ENCODE peak calls at places on chromosomes 7 and 10, in eight cellular contexts. One of them, this sample, is unnamed.

GRCh38 chr7:2405601-2406345 is 2.4 kb downstream of the CHST12 start:
- DNase-seq in OCI-LY7: peak
- DNase-seq in nephron progenitor cell: no peak
- DNase-seq in neural crest cell: no peak
- DNase-seq in AG04449: no peak
- DNase-seq in left ventricle myocardium inferior: no peak
- DNase-seq in foreskin fibroblast: no peak
- DNase-seq in endothelial cell: no peak
- DNase-seq in this sample: no peak

GRCh38 chr10:126334272-126334671 is 54.0 kb downstream of the ADAM12 start:
- DNase-seq in AG04449: no peak
- DNase-seq in foreskin fibroblast: peak
- DNase-seq in nephron progenitor cell: no peak
- DNase-seq in OCI-LY7: no peak
- DNase-seq in left ventricle myocardium inferior: no peak
- DNase-seq in endothelial cell: no peak
- DNase-seq in neural crest cell: no peak
- DNase-seq in this sample: no peak

GRCh38 chr7:29413511-29414178 is 150.0 kb upstream of the PRR15 start:
- DNase-seq in AG04449: no peak
- DNase-seq in foreskin fibroblast: no peak
- DNase-seq in nephron progenitor cell: no peak
- DNase-seq in OCI-LY7: no peak
- DNase-seq in neural crest cell: no peak
- DNase-seq in left ventricle myocardium inferior: no peak
- DNase-seq in endothelial cell: no peak
- DNase-seq in this sample: no peak

GRCh38 chr10:16984242-16984641 is 145.4 kb downstream of the CUBN start:
- DNase-seq in AG04449: no peak
- DNase-seq in nephron progenitor cell: no peak
- DNase-seq in left ventricle myocardium inferior: no peak
- DNase-seq in endothelial cell: no peak
- DNase-seq in OCI-LY7: no peak
- DNase-seq in neural crest cell: no peak
- DNase-seq in foreskin fibroblast: no peak
- DNase-seq in this sample: no peak

GRCh38 chr10:792083-792791 is 102.8 kb upstream of the DIP2C start:
- DNase-seq in foreskin fibroblast: no peak
- DNase-seq in endothelial cell: no peak
- DNase-seq in nephron progenitor cell: no peak
- DNase-seq in neural crest cell: no peak
- DNase-seq in OCI-LY7: no peak
- DNase-seq in left ventricle myocardium inferior: no peak
- DNase-seq in AG04449: no peak
- DNase-seq in this sample: no peak

GRCh38 chr10:48634198-48634983 is 29.5 kb upstream of the ARHGAP22 start:
- DNase-seq in foreskin fibroblast: peak
- DNase-seq in OCI-LY7: peak
- DNase-seq in endothelial cell: no peak
- DNase-seq in neural crest cell: no peak
- DNase-seq in left ventricle myocardium inferior: peak
- DNase-seq in nephron progenitor cell: no peak
- DNase-seq in AG04449: peak
- DNase-seq in this sample: peak

GRCh38 chr7:7970620-7971307 is 2.2 kb downstream of the GLCCI1 start:
- DNase-seq in nephron progenitor cell: no peak
- DNase-seq in foreskin fibroblast: peak
- DNase-seq in endothelial cell: no peak
- DNase-seq in neural crest cell: no peak
- DNase-seq in AG04449: no peak
- DNase-seq in left ventricle myocardium inferior: no peak
- DNase-seq in OCI-LY7: peak
- DNase-seq in this sample: no peak

GRCh38 chr7:66883716-66884115 is 37.3 kb upstream of the TMEM248 start:
- DNase-seq in neural crest cell: no peak
- DNase-seq in OCI-LY7: no peak
- DNase-seq in left ventricle myocardium inferior: no peak
- DNase-seq in nephron progenitor cell: no peak
- DNase-seq in foreskin fibroblast: peak
- DNase-seq in endothelial cell: no peak
- DNase-seq in AG04449: no peak
- DNase-seq in this sample: no peak

GRCh38 chr7:75967573-75967997 is 26.8 kb downstream of the TMEM120A start:
- DNase-seq in neural crest cell: no peak
- DNase-seq in OCI-LY7: no peak
- DNase-seq in foreskin fibroblast: peak
- DNase-seq in left ventricle myocardium inferior: no peak
- DNase-seq in endothelial cell: peak
- DNase-seq in nephron progenitor cell: no peak
- DNase-seq in AG04449: no peak
- DNase-seq in this sample: no peak

GRCh38 chr10:2885956-2886296 is 181.4 kb upstream of the PFKP start:
- DNase-seq in AG04449: no peak
- DNase-seq in foreskin fibroblast: no peak
- DNase-seq in OCI-LY7: no peak
- DNase-seq in left ventricle myocardium inferior: no peak
- DNase-seq in neural crest cell: no peak
- DNase-seq in endothelial cell: no peak
- DNase-seq in nephron progenitor cell: no peak
- DNase-seq in this sample: no peak

GRCh38 chr7:69598081-69598486 is at the start of gene AUTS2:
- DNase-seq in AG04449: peak
- DNase-seq in nephron progenitor cell: peak
- DNase-seq in OCI-LY7: peak
- DNase-seq in foreskin fibroblast: peak
- DNase-seq in endothelial cell: peak
- DNase-seq in neural crest cell: peak
- DNase-seq in left ventricle myocardium inferior: peak
- DNase-seq in this sample: peak

GRCh38 chr10:37860494-37861190 is 3.2 kb upstream of the ZNF248 start:
- DNase-seq in left ventricle myocardium inferior: no peak
- DNase-seq in nephron progenitor cell: no peak
- DNase-seq in foreskin fibroblast: peak
- DNase-seq in OCI-LY7: no peak
- DNase-seq in neural crest cell: no peak
- DNase-seq in endothelial cell: no peak
- DNase-seq in AG04449: peak
- DNase-seq in this sample: no peak

GRCh38 chr10:11825796-11826414 is 2.7 kb downstream of the PROSER2 start:
- DNase-seq in foreskin fibroblast: peak
- DNase-seq in endothelial cell: no peak
- DNase-seq in nephron progenitor cell: no peak
- DNase-seq in OCI-LY7: no peak
- DNase-seq in left ventricle myocardium inferior: no peak
- DNase-seq in AG04449: no peak
- DNase-seq in neural crest cell: no peak
- DNase-seq in this sample: no peak

GRCh38 chr7:23157679-23158078 is 24.2 kb upstream of the NUP42 start:
- DNase-seq in foreskin fibroblast: peak
- DNase-seq in OCI-LY7: no peak
- DNase-seq in nephron progenitor cell: no peak
- DNase-seq in AG04449: no peak
- DNase-seq in neural crest cell: no peak
- DNase-seq in endothelial cell: no peak
- DNase-seq in left ventricle myocardium inferior: no peak
- DNase-seq in this sample: no peak

GRCh38 chr10:22931948-22932347 is 4.1 kb downstream of the ARMC3 start:
- DNase-seq in left ventricle myocardium inferior: no peak
- DNase-seq in OCI-LY7: no peak
- DNase-seq in nephron progenitor cell: no peak
- DNase-seq in neural crest cell: no peak
- DNase-seq in AG04449: no peak
- DNase-seq in foreskin fibroblast: peak
- DNase-seq in endothelial cell: no peak
- DNase-seq in this sample: no peak

GRCh38 chr10:43965918-43966570 is 317.4 kb upstream of the ZNF32 start:
- DNase-seq in neural crest cell: no peak
- DNase-seq in foreskin fibroblast: no peak
- DNase-seq in endothelial cell: no peak
- DNase-seq in AG04449: no peak
- DNase-seq in left ventricle myocardium inferior: no peak
- DNase-seq in nephron progenitor cell: no peak
- DNase-seq in OCI-LY7: no peak
- DNase-seq in this sample: no peak

GRCh38 chr10:43968961-43969360 is 320.3 kb upstream of the ZNF32 start:
- DNase-seq in endothelial cell: no peak
- DNase-seq in nephron progenitor cell: no peak
- DNase-seq in OCI-LY7: no peak
- DNase-seq in AG04449: no peak
- DNase-seq in foreskin fibroblast: no peak
- DNase-seq in left ventricle myocardium inferior: no peak
- DNase-seq in neural crest cell: no peak
- DNase-seq in this sample: no peak

GRCh38 chr10:43969506-43969905 is 320.8 kb upstream of the ZNF32 start:
- DNase-seq in neural crest cell: no peak
- DNase-seq in OCI-LY7: no peak
- DNase-seq in nephron progenitor cell: no peak
- DNase-seq in endothelial cell: no peak
- DNase-seq in foreskin fibroblast: no peak
- DNase-seq in left ventricle myocardium inferior: no peak
- DNase-seq in AG04449: no peak
- DNase-seq in this sample: no peak

GRCh38 chr10:43966571-43966965 is 317.9 kb upstream of the ZNF32 start:
- DNase-seq in left ventricle myocardium inferior: no peak
- DNase-seq in endothelial cell: no peak
- DNase-seq in nephron progenitor cell: no peak
- DNase-seq in AG04449: no peak
- DNase-seq in neural crest cell: no peak
- DNase-seq in foreskin fibroblast: no peak
- DNase-seq in OCI-LY7: no peak
- DNase-seq in this sample: peak

GRCh38 chr10:43968076-43968475 is 319.4 kb upstream of the ZNF32 start:
- DNase-seq in left ventricle myocardium inferior: no peak
- DNase-seq in OCI-LY7: no peak
- DNase-seq in AG04449: no peak
- DNase-seq in foreskin fibroblast: no peak
- DNase-seq in nephron progenitor cell: no peak
- DNase-seq in endothelial cell: no peak
- DNase-seq in neural crest cell: no peak
- DNase-seq in this sample: no peak
- TF ChIP-seq CTCF in left ventricle myocardium inferior: no peak
- TF ChIP-seq CTCF in OCI-LY7: no peak
- TF ChIP-seq CTCF in AG04449: no peak
- TF ChIP-seq CTCF in foreskin fibroblast: no peak
- TF ChIP-seq CTCF in nephron progenitor cell: no peak
- TF ChIP-seq CTCF in endothelial cell: no peak
- TF ChIP-seq CTCF in neural crest cell: no peak
- TF ChIP-seq CTCF in this sample: no peak

GRCh38 chr7:92823042-92823441 is 13.3 kb downstream of the CDK6 start:
- DNase-seq in foreskin fibroblast: no peak
- DNase-seq in endothelial cell: no peak
- DNase-seq in OCI-LY7: no peak
- DNase-seq in AG04449: no peak
- DNase-seq in left ventricle myocardium inferior: no peak
- DNase-seq in neural crest cell: no peak
- DNase-seq in nephron progenitor cell: no peak
- DNase-seq in this sample: no peak
- TF ChIP-seq CTCF in foreskin fibroblast: no peak
- TF ChIP-seq CTCF in endothelial cell: no peak
- TF ChIP-seq CTCF in OCI-LY7: no peak
- TF ChIP-seq CTCF in AG04449: no peak
- TF ChIP-seq CTCF in left ventricle myocardium inferior: no peak
- TF ChIP-seq CTCF in neural crest cell: no peak
- TF ChIP-seq CTCF in nephron progenitor cell: no peak
- TF ChIP-seq CTCF in this sample: no peak

GRCh38 chr10:98170249-98171117 is 36.0 kb downstream of the R3HCC1L start:
- DNase-seq in left ventricle myocardium inferior: no peak
- DNase-seq in OCI-LY7: peak
- DNase-seq in nephron progenitor cell: peak
- DNase-seq in endothelial cell: peak
- DNase-seq in neural crest cell: peak
- DNase-seq in foreskin fibroblast: peak
- DNase-seq in AG04449: no peak
- DNase-seq in this sample: no peak
- TF ChIP-seq CTCF in left ventricle myocardium inferior: peak
- TF ChIP-seq CTCF in OCI-LY7: peak
- TF ChIP-seq CTCF in nephron progenitor cell: peak
- TF ChIP-seq CTCF in endothelial cell: peak
- TF ChIP-seq CTCF in neural crest cell: peak
- TF ChIP-seq CTCF in foreskin fibroblast: peak
- TF ChIP-seq CTCF in AG04449: peak
- TF ChIP-seq CTCF in this sample: peak

GRCh38 chr7:73427902-73428696 is 5.5 kb upstream of the FZD9 start:
- DNase-seq in OCI-LY7: no peak
- DNase-seq in nephron progenitor cell: no peak
- DNase-seq in left ventricle myocardium inferior: no peak
- DNase-seq in foreskin fibroblast: no peak
- DNase-seq in endothelial cell: no peak
- DNase-seq in AG04449: no peak
- DNase-seq in neural crest cell: no peak
- DNase-seq in this sample: no peak
- TF ChIP-seq CTCF in OCI-LY7: peak
- TF ChIP-seq CTCF in nephron progenitor cell: no peak
- TF ChIP-seq CTCF in left ventricle myocardium inferior: no peak
- TF ChIP-seq CTCF in foreskin fibroblast: no peak
- TF ChIP-seq CTCF in endothelial cell: no peak
- TF ChIP-seq CTCF in AG04449: no peak
- TF ChIP-seq CTCF in neural crest cell: no peak
- TF ChIP-seq CTCF in this sample: no peak

DNA sequence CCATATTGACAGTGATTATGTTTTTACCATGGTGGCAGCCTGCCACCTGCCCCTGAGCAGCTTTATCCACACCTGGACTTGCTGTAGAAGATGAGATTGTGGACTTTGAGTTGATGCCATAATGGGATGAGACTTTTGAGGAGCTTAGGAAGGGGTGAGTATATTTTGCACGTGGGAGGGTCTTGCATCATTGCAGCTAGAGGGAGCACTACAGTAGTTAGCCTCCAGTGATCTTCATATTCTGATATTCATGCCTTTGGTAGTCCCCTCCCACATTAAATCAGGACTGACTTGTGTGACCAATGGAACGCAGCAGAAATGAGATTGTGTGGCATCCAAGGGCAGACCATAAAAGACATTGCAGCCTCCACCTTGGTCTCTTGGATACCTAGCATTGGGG is 18.2 kb upstream of the COL13A1 start:
- DNase-seq in foreskin fibroblast: no peak
- DNase-seq in neural crest cell: no peak
- DNase-seq in left ventricle myocardium inferior: no peak
- DNase-seq in nephron progenitor cell: no peak
- DNase-seq in endothelial cell: no peak
- DNase-seq in AG04449: no peak
- DNase-seq in OCI-LY7: no peak
- DNase-seq in this sample: no peak
- TF ChIP-seq CTCF in foreskin fibroblast: no peak
- TF ChIP-seq CTCF in neural crest cell: no peak
- TF ChIP-seq CTCF in left ventricle myocardium inferior: no peak
- TF ChIP-seq CTCF in nephron progenitor cell: no peak
- TF ChIP-seq CTCF in endothelial cell: no peak
- TF ChIP-seq CTCF in AG04449: no peak
- TF ChIP-seq CTCF in OCI-LY7: peak
- TF ChIP-seq CTCF in this sample: no peak

DNA sequence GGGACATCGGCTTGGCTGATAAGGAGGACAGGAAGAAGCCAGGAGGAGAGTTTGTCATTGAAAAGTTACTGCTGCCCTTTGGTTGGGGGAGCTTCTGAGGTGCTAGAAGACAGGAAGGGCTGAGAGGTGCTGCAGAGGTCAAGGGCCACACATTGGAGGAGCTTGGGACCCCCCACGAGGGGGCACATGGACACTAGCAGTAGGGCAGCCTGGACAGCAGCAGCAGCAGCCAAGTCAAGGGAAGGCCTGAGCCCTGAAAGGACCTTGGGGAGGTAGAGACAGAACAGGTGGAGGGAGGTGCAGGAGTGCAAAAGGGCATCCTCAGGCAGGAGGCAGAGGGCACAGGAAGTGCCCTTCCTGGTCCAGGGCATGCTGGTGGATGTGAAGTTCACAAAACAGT is 439.7 kb upstream of the IGFBP3 start:
- DNase-seq in left ventricle myocardium inferior: no peak
- DNase-seq in AG04449: no peak
- DNase-seq in neural crest cell: no peak
- DNase-seq in foreskin fibroblast: no peak
- DNase-seq in nephron progenitor cell: no peak
- DNase-seq in OCI-LY7: no peak
- DNase-seq in endothelial cell: no peak
- DNase-seq in this sample: no peak
- TF ChIP-seq CTCF in left ventricle myocardium inferior: no peak
- TF ChIP-seq CTCF in AG04449: no peak
- TF ChIP-seq CTCF in neural crest cell: no peak
- TF ChIP-seq CTCF in foreskin fibroblast: no peak
- TF ChIP-seq CTCF in nephron progenitor cell: no peak
- TF ChIP-seq CTCF in OCI-LY7: no peak
- TF ChIP-seq CTCF in endothelial cell: no peak
- TF ChIP-seq CTCF in this sample: no peak

This sample was measured in tibial artery.